ENCODE peak calls at places on chromosomes 4 and X, in seven cellular contexts. One of them, this sample, is unnamed.

GRCh38 chr4:156190606-156191005 is 236.9 kb upstream of the CTSO start:
- DNase-seq in NCI-H1048: no peak
- DNase-seq in stimulated activated CD8-positive, alpha-beta memory T cell treated with anti-CD3 and anti-CD28 coated beads, Interleukin-2, amount 100 ng/mL, for 48 hours: no peak
- DNase-seq in IMR-90: peak
- DNase-seq in EH: peak
- DNase-seq in tibial artery: no peak
- DNase-seq in AML-193: no peak
- DNase-seq in this sample: no peak

GRCh38 chr4:77047037-77047436 is 28.8 kb downstream of the CCNI start:
- DNase-seq in stimulated activated CD8-positive, alpha-beta memory T cell treated with anti-CD3 and anti-CD28 coated beads, Interleukin-2, amount 100 ng/mL, for 48 hours: no peak
- DNase-seq in NCI-H1048: no peak
- DNase-seq in AML-193: peak
- DNase-seq in EH: peak
- DNase-seq in IMR-90: peak
- DNase-seq in tibial artery: no peak
- DNase-seq in this sample: no peak

GRCh38 chrX:115330498-115331138 is 41.1 kb downstream of the LUZP4 start:
- DNase-seq in IMR-90: peak
- DNase-seq in NCI-H1048: peak
- DNase-seq in EH: peak
- DNase-seq in AML-193: no peak
- DNase-seq in stimulated activated CD8-positive, alpha-beta memory T cell treated with anti-CD3 and anti-CD28 coated beads, Interleukin-2, amount 100 ng/mL, for 48 hours: no peak
- DNase-seq in tibial artery: peak
- DNase-seq in this sample: peak

GRCh38 chr4:7124643-7125442 is 57.0 kb upstream of the GRPEL1 start:
- DNase-seq in IMR-90: peak
- DNase-seq in NCI-H1048: no peak
- DNase-seq in AML-193: no peak
- DNase-seq in tibial artery: peak
- DNase-seq in EH: peak
- DNase-seq in stimulated activated CD8-positive, alpha-beta memory T cell treated with anti-CD3 and anti-CD28 coated beads, Interleukin-2, amount 100 ng/mL, for 48 hours: no peak
- DNase-seq in this sample: peak

GRCh38 chrX:108165349-108166111 is 74.0 kb downstream of the ATG4A start:
- DNase-seq in stimulated activated CD8-positive, alpha-beta memory T cell treated with anti-CD3 and anti-CD28 coated beads, Interleukin-2, amount 100 ng/mL, for 48 hours: no peak
- DNase-seq in NCI-H1048: no peak
- DNase-seq in EH: peak
- DNase-seq in tibial artery: no peak
- DNase-seq in IMR-90: peak
- DNase-seq in AML-193: no peak
- DNase-seq in this sample: peak

GRCh38 chr4:2699534-2699933 is 56.6 kb downstream of the TNIP2 start:
- DNase-seq in EH: no peak
- DNase-seq in IMR-90: no peak
- DNase-seq in stimulated activated CD8-positive, alpha-beta memory T cell treated with anti-CD3 and anti-CD28 coated beads, Interleukin-2, amount 100 ng/mL, for 48 hours: no peak
- DNase-seq in AML-193: no peak
- DNase-seq in NCI-H1048: no peak
- DNase-seq in tibial artery: no peak
- DNase-seq in this sample: no peak

GRCh38 chr4:26410385-26411293 is 79.6 kb downstream of the CCKAR start:
- DNase-seq in EH: peak
- DNase-seq in IMR-90: peak
- DNase-seq in tibial artery: no peak
- DNase-seq in stimulated activated CD8-positive, alpha-beta memory T cell treated with anti-CD3 and anti-CD28 coated beads, Interleukin-2, amount 100 ng/mL, for 48 hours: no peak
- DNase-seq in NCI-H1048: no peak
- DNase-seq in AML-193: peak
- DNase-seq in this sample: peak

GRCh38 chr4:168336837-168337549 is 18.4 kb upstream of the DDX60 start:
- DNase-seq in AML-193: no peak
- DNase-seq in NCI-H1048: no peak
- DNase-seq in tibial artery: no peak
- DNase-seq in IMR-90: no peak
- DNase-seq in EH: no peak
- DNase-seq in stimulated activated CD8-positive, alpha-beta memory T cell treated with anti-CD3 and anti-CD28 coated beads, Interleukin-2, amount 100 ng/mL, for 48 hours: no peak
- DNase-seq in this sample: no peak

GRCh38 chr4:2354127-2354526 is 64.3 kb downstream of the ZFYVE28 start:
- DNase-seq in IMR-90: no peak
- DNase-seq in stimulated activated CD8-positive, alpha-beta memory T cell treated with anti-CD3 and anti-CD28 coated beads, Interleukin-2, amount 100 ng/mL, for 48 hours: no peak
- DNase-seq in AML-193: no peak
- DNase-seq in tibial artery: peak
- DNase-seq in NCI-H1048: no peak
- DNase-seq in EH: peak
- DNase-seq in this sample: peak

GRCh38 chrX:42678133-42678532 is 99.8 kb downstream of the PPP1R2C start:
- DNase-seq in NCI-H1048: no peak
- DNase-seq in IMR-90: no peak
- DNase-seq in stimulated activated CD8-positive, alpha-beta memory T cell treated with anti-CD3 and anti-CD28 coated beads, Interleukin-2, amount 100 ng/mL, for 48 hours: no peak
- DNase-seq in EH: peak
- DNase-seq in tibial artery: no peak
- DNase-seq in AML-193: no peak
- DNase-seq in this sample: no peak

GRCh38 chr4:53861856-53862610 is 202.4 kb downstream of the CHIC2 start:
- DNase-seq in IMR-90: peak
- DNase-seq in stimulated activated CD8-positive, alpha-beta memory T cell treated with anti-CD3 and anti-CD28 coated beads, Interleukin-2, amount 100 ng/mL, for 48 hours: no peak
- DNase-seq in EH: peak
- DNase-seq in tibial artery: no peak
- DNase-seq in AML-193: no peak
- DNase-seq in NCI-H1048: no peak
- DNase-seq in this sample: peak

GRCh38 chr4:73068496-73069337 is 799 bp downstream of the COX18 start:
- DNase-seq in EH: peak
- DNase-seq in stimulated activated CD8-positive, alpha-beta memory T cell treated with anti-CD3 and anti-CD28 coated beads, Interleukin-2, amount 100 ng/mL, for 48 hours: no peak
- DNase-seq in IMR-90: peak
- DNase-seq in AML-193: peak
- DNase-seq in tibial artery: no peak
- DNase-seq in NCI-H1048: no peak
- DNase-seq in this sample: peak

GRCh38 chr4:141350122-141350904 is 129.6 kb downstream of the ZNF330 start:
- DNase-seq in stimulated activated CD8-positive, alpha-beta memory T cell treated with anti-CD3 and anti-CD28 coated beads, Interleukin-2, amount 100 ng/mL, for 48 hours: no peak
- DNase-seq in tibial artery: peak
- DNase-seq in EH: peak
- DNase-seq in AML-193: no peak
- DNase-seq in IMR-90: peak
- DNase-seq in NCI-H1048: no peak
- DNase-seq in this sample: peak

GRCh38 chrX:69616520-69617203 is 749 bp downstream of the EDA start:
- DNase-seq in tibial artery: peak
- DNase-seq in NCI-H1048: no peak
- DNase-seq in EH: no peak
- DNase-seq in IMR-90: no peak
- DNase-seq in stimulated activated CD8-positive, alpha-beta memory T cell treated with anti-CD3 and anti-CD28 coated beads, Interleukin-2, amount 100 ng/mL, for 48 hours: no peak
- DNase-seq in AML-193: no peak
- DNase-seq in this sample: no peak

GRCh38 chrX:22698151-22698550 is 301.6 kb upstream of the DDX53 start:
- DNase-seq in IMR-90: no peak
- DNase-seq in stimulated activated CD8-positive, alpha-beta memory T cell treated with anti-CD3 and anti-CD28 coated beads, Interleukin-2, amount 100 ng/mL, for 48 hours: no peak
- DNase-seq in AML-193: no peak
- DNase-seq in EH: no peak
- DNase-seq in tibial artery: no peak
- DNase-seq in NCI-H1048: no peak
- DNase-seq in this sample: no peak

GRCh38 chr4:164892018-164892417 is 15.0 kb downstream of the APELA start:
- DNase-seq in stimulated activated CD8-positive, alpha-beta memory T cell treated with anti-CD3 and anti-CD28 coated beads, Interleukin-2, amount 100 ng/mL, for 48 hours: no peak
- DNase-seq in NCI-H1048: no peak
- DNase-seq in EH: no peak
- DNase-seq in tibial artery: no peak
- DNase-seq in IMR-90: no peak
- DNase-seq in AML-193: no peak
- DNase-seq in this sample: no peak

GRCh38 chr4:16056681-16057400 is 27.0 kb downstream of the PROM1 start:
- DNase-seq in stimulated activated CD8-positive, alpha-beta memory T cell treated with anti-CD3 and anti-CD28 coated beads, Interleukin-2, amount 100 ng/mL, for 48 hours: no peak
- DNase-seq in EH: no peak
- DNase-seq in tibial artery: peak
- DNase-seq in NCI-H1048: no peak
- DNase-seq in AML-193: no peak
- DNase-seq in IMR-90: no peak
- DNase-seq in this sample: no peak

GRCh38 chrX:8657883-8658282 is 74.1 kb downstream of the ANOS1 start:
- DNase-seq in AML-193: no peak
- DNase-seq in stimulated activated CD8-positive, alpha-beta memory T cell treated with anti-CD3 and anti-CD28 coated beads, Interleukin-2, amount 100 ng/mL, for 48 hours: no peak
- DNase-seq in tibial artery: no peak
- DNase-seq in EH: no peak
- DNase-seq in NCI-H1048: no peak
- DNase-seq in IMR-90: no peak
- DNase-seq in this sample: no peak

GRCh38 chr4:81621490-81621889 is 149.8 kb upstream of the RASGEF1B start:
- DNase-seq in stimulated activated CD8-positive, alpha-beta memory T cell treated with anti-CD3 and anti-CD28 coated beads, Interleukin-2, amount 100 ng/mL, for 48 hours: no peak
- DNase-seq in NCI-H1048: no peak
- DNase-seq in AML-193: no peak
- DNase-seq in EH: no peak
- DNase-seq in tibial artery: no peak
- DNase-seq in IMR-90: no peak
- DNase-seq in this sample: no peak

GRCh38 chr4:166435449-166435848 is 562.4 kb downstream of the TLL1 start:
- DNase-seq in NCI-H1048: no peak
- DNase-seq in IMR-90: peak
- DNase-seq in stimulated activated CD8-positive, alpha-beta memory T cell treated with anti-CD3 and anti-CD28 coated beads, Interleukin-2, amount 100 ng/mL, for 48 hours: no peak
- DNase-seq in tibial artery: no peak
- DNase-seq in AML-193: no peak
- DNase-seq in EH: peak
- DNase-seq in this sample: no peak

GRCh38 chr4:168128601-168129000 is 36.3 kb downstream of the ANXA10 start:
- DNase-seq in AML-193: no peak
- DNase-seq in stimulated activated CD8-positive, alpha-beta memory T cell treated with anti-CD3 and anti-CD28 coated beads, Interleukin-2, amount 100 ng/mL, for 48 hours: no peak
- DNase-seq in EH: no peak
- DNase-seq in tibial artery: no peak
- DNase-seq in IMR-90: no peak
- DNase-seq in NCI-H1048: no peak
- DNase-seq in this sample: no peak

GRCh38 chr4:108355523-108356208 is 186.9 kb upstream of the LEF1 start:
- DNase-seq in tibial artery: no peak
- DNase-seq in EH: no peak
- DNase-seq in IMR-90: no peak
- DNase-seq in stimulated activated CD8-positive, alpha-beta memory T cell treated with anti-CD3 and anti-CD28 coated beads, Interleukin-2, amount 100 ng/mL, for 48 hours: no peak
- DNase-seq in NCI-H1048: no peak
- DNase-seq in AML-193: no peak
- DNase-seq in this sample: no peak

GRCh38 chr4:140703463-140703862 is 52.7 kb downstream of the TBC1D9 start:
- DNase-seq in tibial artery: no peak
- DNase-seq in NCI-H1048: no peak
- DNase-seq in stimulated activated CD8-positive, alpha-beta memory T cell treated with anti-CD3 and anti-CD28 coated beads, Interleukin-2, amount 100 ng/mL, for 48 hours: no peak
- DNase-seq in EH: peak
- DNase-seq in AML-193: no peak
- DNase-seq in IMR-90: peak
- DNase-seq in this sample: peak

GRCh38 chrX:87697409-87697808 is 179.8 kb downstream of the KLHL4 start:
- DNase-seq in stimulated activated CD8-positive, alpha-beta memory T cell treated with anti-CD3 and anti-CD28 coated beads, Interleukin-2, amount 100 ng/mL, for 48 hours: no peak
- DNase-seq in NCI-H1048: no peak
- DNase-seq in IMR-90: no peak
- DNase-seq in tibial artery: no peak
- DNase-seq in AML-193: no peak
- DNase-seq in EH: no peak
- DNase-seq in this sample: no peak

GRCh38 chr4:114263233-114263632 is 283.8 kb upstream of the ARSJ start:
- DNase-seq in AML-193: no peak
- DNase-seq in NCI-H1048: no peak
- DNase-seq in stimulated activated CD8-positive, alpha-beta memory T cell treated with anti-CD3 and anti-CD28 coated beads, Interleukin-2, amount 100 ng/mL, for 48 hours: no peak
- DNase-seq in tibial artery: no peak
- DNase-seq in EH: peak
- DNase-seq in IMR-90: peak
- DNase-seq in this sample: peak

GRCh38 chrX:2696698-2697215 is 5.7 kb downstream of the CD99 start:
- DNase-seq in IMR-90: peak
- DNase-seq in tibial artery: no peak
- DNase-seq in stimulated activated CD8-positive, alpha-beta memory T cell treated with anti-CD3 and anti-CD28 coated beads, Interleukin-2, amount 100 ng/mL, for 48 hours: no peak
- DNase-seq in NCI-H1048: no peak
- DNase-seq in EH: peak
- DNase-seq in AML-193: no peak
- DNase-seq in this sample: peak

GRCh38 chr4:121714548-121714947 is 17.8 kb upstream of the ANXA5 start:
- DNase-seq in tibial artery: no peak
- DNase-seq in stimulated activated CD8-positive, alpha-beta memory T cell treated with anti-CD3 and anti-CD28 coated beads, Interleukin-2, amount 100 ng/mL, for 48 hours: no peak
- DNase-seq in AML-193: no peak
- DNase-seq in NCI-H1048: no peak
- DNase-seq in IMR-90: no peak
- DNase-seq in EH: no peak
- DNase-seq in this sample: no peak

GRCh38 chr4:2441393-2442174 is 22.8 kb downstream of the CFAP99 start:
- DNase-seq in AML-193: peak
- DNase-seq in IMR-90: peak
- DNase-seq in tibial artery: no peak
- DNase-seq in EH: peak
- DNase-seq in NCI-H1048: no peak
- DNase-seq in stimulated activated CD8-positive, alpha-beta memory T cell treated with anti-CD3 and anti-CD28 coated beads, Interleukin-2, amount 100 ng/mL, for 48 hours: peak
- DNase-seq in this sample: peak

GRCh38 chr4:24214796-24215195 is 324.9 kb upstream of the PPARGC1A start:
- DNase-seq in NCI-H1048: no peak
- DNase-seq in tibial artery: no peak
- DNase-seq in AML-193: no peak
- DNase-seq in EH: no peak
- DNase-seq in IMR-90: no peak
- DNase-seq in stimulated activated CD8-positive, alpha-beta memory T cell treated with anti-CD3 and anti-CD28 coated beads, Interleukin-2, amount 100 ng/mL, for 48 hours: no peak
- DNase-seq in this sample: no peak

GRCh38 chrX:53684415-53685192 is 1.9 kb downstream of the HUWE1 start:
- DNase-seq in AML-193: no peak
- DNase-seq in NCI-H1048: no peak
- DNase-seq in tibial artery: no peak
- DNase-seq in stimulated activated CD8-positive, alpha-beta memory T cell treated with anti-CD3 and anti-CD28 coated beads, Interleukin-2, amount 100 ng/mL, for 48 hours: no peak
- DNase-seq in EH: no peak
- DNase-seq in IMR-90: no peak
- DNase-seq in this sample: no peak

GRCh38 chr4:24988776-24989175 is 42.0 kb downstream of the LGI2 start:
- DNase-seq in IMR-90: peak
- DNase-seq in tibial artery: no peak
- DNase-seq in EH: peak
- DNase-seq in AML-193: peak
- DNase-seq in stimulated activated CD8-positive, alpha-beta memory T cell treated with anti-CD3 and anti-CD28 coated beads, Interleukin-2, amount 100 ng/mL, for 48 hours: no peak
- DNase-seq in NCI-H1048: no peak
- DNase-seq in this sample: peak

GRCh38 chr4:17189322-17189721 is 290.9 kb upstream of the LDB2 start:
- DNase-seq in stimulated activated CD8-positive, alpha-beta memory T cell treated with anti-CD3 and anti-CD28 coated beads, Interleukin-2, amount 100 ng/mL, for 48 hours: no peak
- DNase-seq in NCI-H1048: no peak
- DNase-seq in AML-193: no peak
- DNase-seq in IMR-90: peak
- DNase-seq in EH: peak
- DNase-seq in tibial artery: no peak
- DNase-seq in this sample: peak

GRCh38 chrX:86917959-86918358 is 599.6 kb upstream of the KLHL4 start:
- DNase-seq in IMR-90: no peak
- DNase-seq in AML-193: no peak
- DNase-seq in EH: no peak
- DNase-seq in NCI-H1048: no peak
- DNase-seq in stimulated activated CD8-positive, alpha-beta memory T cell treated with anti-CD3 and anti-CD28 coated beads, Interleukin-2, amount 100 ng/mL, for 48 hours: no peak
- DNase-seq in tibial artery: no peak
- DNase-seq in this sample: no peak

GRCh38 chr4:145189981-145190380 is 9.6 kb upstream of the OTUD4 start:
- DNase-seq in stimulated activated CD8-positive, alpha-beta memory T cell treated with anti-CD3 and anti-CD28 coated beads, Interleukin-2, amount 100 ng/mL, for 48 hours: no peak
- DNase-seq in EH: peak
- DNase-seq in NCI-H1048: no peak
- DNase-seq in tibial artery: no peak
- DNase-seq in AML-193: no peak
- DNase-seq in IMR-90: peak
- DNase-seq in this sample: no peak

This sample was measured in AG20443.